ENCODE peak calls at places on chromosome 15, in seven cellular contexts. X is NCI-H345; K is MM.1S; H is CD8-positive, alpha-beta memory T cell; I is aorta; P is mucosa of descending colon; A is MV-4-11. S is an unnamed sample.
A peak's percentile ranks its signal among the peaks of the same experiment; 100 is the strongest.

GRCh38 chr15:66761723-66762595 is 59.9 kb downstream of the SMAD6 start:
- DNase-seq in X (no peak), K (no peak), H (no peak), I (peak; percentile 53), P (no peak), A (no peak), S (peak; percentile 60)

GRCh38 chr15:26864664-26865191 is 2.1 kb upstream of the GABRA5 start:
- DNase-seq in X (peak; percentile 12), K (no peak), H (no peak), I (no peak), P (no peak), A (peak; percentile 74), S (peak; percentile 45)

GRCh38 chr15:80779658-80780415 is 667 bp downstream of the CEMIP start:
- DNase-seq in X (peak; percentile 44), K (no peak), H (no peak), I (no peak), P (peak; percentile 41), A (no peak), S (no peak)

GRCh38 chr15:47603026-47603425 is 114.3 kb upstream of the SEMA6D start:
- DNase-seq in X (no peak), K (no peak), H (no peak), I (no peak), P (no peak), A (no peak), S (no peak)

GRCh38 chr15:66004618-66005262 is 135.4 kb downstream of the RAB11A start:
- DNase-seq in X (no peak), K (peak; percentile 34), H (no peak), I (no peak), P (peak; percentile 36), A (peak; percentile 7), S (peak; percentile 9)

GRCh38 chr15:40100947-40101905 is 7.5 kb downstream of the BMF start:
- DNase-seq in X (no peak), K (no peak), H (no peak), I (no peak), P (no peak), A (peak; percentile 49), S (no peak)

GRCh38 chr15:93066103-93066725 is 22.8 kb downstream of the RGMA start:
- DNase-seq in X (no peak), K (no peak), H (no peak), I (peak; percentile 44), P (no peak), A (no peak), S (no peak)

GRCh38 chr15:63783441-63783840 is 50.3 kb downstream of the HERC1 start:
- DNase-seq in X (no peak), K (no peak), H (no peak), I (no peak), P (no peak), A (no peak), S (no peak)

GRCh38 chr15:84819791-84820190 is 2.6 kb downstream of the ALPK3 start:
- DNase-seq in X (no peak), K (no peak), H (no peak), I (no peak), P (no peak), A (no peak), S (no peak)